ENCODE peak calls at places on chromosomes 6 and 20, in nine cellular contexts. H is activated T-helper 9 cell treated with anti-CD3 and anti-CD28 coated beads, Interleukin-2, amount 50 U/mL, for 16 hours; B is stimulated activated CD8-positive, alpha-beta memory T cell treated with anti-CD3 and anti-CD28 coated beads, Interleukin-2, amount 100 ng/mL, for 1 hour; V is neuronal stem cell; A is GM12865; S is anterior cingulate cortex; I is nephron progenitor cell; W is activated CD4-positive, alpha-beta T cell treated with anti-CD3 and anti-CD28 coated beads, Interleukin-2, amount 50 U/mL, for 24 hours; L is left lung. T is an unnamed sample.
A peak's percentile ranks its signal among the peaks of the same experiment; 100 is the strongest.

GRCh38 chr20:45469336-45470261 is at the start of gene WFDC2:
- DNase-seq in W (no peak), I (peak; percentile 68), A (no peak), S (no peak), V (no peak), H (no peak), L (peak; percentile 62), B (no peak), T (no peak)

GRCh38 chr6:72784071-72784470 is 162.2 kb downstream of the KCNQ5 start:
- DNase-seq in I (no peak), V (no peak), W (no peak), A (no peak), L (no peak), H (no peak), B (no peak), S (no peak), T (no peak)

GRCh38 chr6:33014841-33015634 is 5.6 kb upstream of the HLA-DOA start:
- DNase-seq in V (peak; percentile 80), W (peak; percentile 70), S (no peak), B (peak; percentile 23), A (peak; percentile 93), I (peak; percentile 45), L (no peak), H (no peak), T (no peak)

GRCh38 chr20:48728042-48728837 is 99.6 kb downstream of the PREX1 start:
- DNase-seq in I (no peak), B (no peak), W (no peak), S (peak; percentile 93), H (no peak), A (no peak), V (no peak), L (no peak), T (no peak)

GRCh38 chr20:2005831-2006426 is 12.1 kb upstream of the PDYN start:
- DNase-seq in W (peak; percentile 28), A (peak; percentile 64), B (peak; percentile 33), L (peak; percentile 73), S (no peak), I (peak; percentile 96), V (peak; percentile 80), H (peak; percentile 8), T (peak; percentile 21)

GRCh38 chr6:104381907-104382306 is 477.8 kb downstream of the HACE1 start:
- DNase-seq in V (no peak), H (no peak), L (no peak), B (no peak), I (no peak), A (no peak), W (no peak), S (no peak), T (no peak)

GRCh38 chr6:43942616-43943015 is 172.6 kb downstream of the VEGFA start:
- DNase-seq in H (no peak), S (no peak), B (no peak), A (no peak), W (no peak), V (no peak), L (no peak), I (no peak), T (no peak)

GRCh38 chr6:29516108-29516507 is 28.4 kb upstream of the MAS1L start:
- DNase-seq in A (peak; percentile 27), S (no peak), W (peak; percentile 11), B (no peak), L (no peak), H (peak; percentile 13), I (no peak), V (no peak), T (no peak)

GRCh38 chr6:166958926-166959861 is 2.8 kb upstream of the RNASET2 start:
- DNase-seq in H (no peak), A (peak; percentile 85), L (peak; percentile 62), S (no peak), V (no peak), W (no peak), I (no peak), B (no peak), T (no peak)

GRCh38 chr6:14706378-14706929 is 539.4 kb upstream of the JARID2 start:
- DNase-seq in H (peak; percentile 65), S (peak; percentile 17), A (no peak), V (no peak), W (peak; percentile 62), L (peak; percentile 61), B (no peak), I (no peak), T (no peak)

GRCh38 chr6:150150458-150150820 is 7.6 kb downstream of the PPP1R14C start:
- DNase-seq in A (no peak), W (no peak), L (no peak), S (no peak), B (no peak), I (no peak), V (no peak), H (no peak), T (no peak)

GRCh38 chr6:136657629-136658028 is 107.4 kb upstream of the MAP7 start:
- DNase-seq in S (no peak), A (no peak), B (no peak), H (no peak), V (no peak), W (no peak), L (no peak), I (no peak), T (no peak)

GRCh38 chr6:132445201-132445951 is 44.1 kb upstream of the MOXD1 start:
- DNase-seq in B (no peak), V (no peak), L (no peak), W (no peak), S (no peak), H (no peak), A (no peak), I (no peak), T (no peak)

GRCh38 chr6:140784573-140784972 is 1348.2 kb upstream of the GJE1 start:
- DNase-seq in H (no peak), L (no peak), V (no peak), S (no peak), W (no peak), A (no peak), B (no peak), I (no peak), T (no peak)

GRCh38 chr20:18984238-18985200 is 170.9 kb downstream of the SCP2D1 start:
- DNase-seq in A (no peak), L (no peak), S (no peak), B (no peak), I (peak; percentile 23), V (no peak), W (no peak), H (no peak), T (no peak)

GRCh38 chr6:74871757-74872156 is 334.1 kb downstream of the COL12A1 start:
- DNase-seq in B (no peak), W (no peak), S (no peak), I (no peak), A (no peak), H (no peak), V (no peak), L (no peak), T (peak; percentile 16)

GRCh38 chr6:35218021-35218420 is 4.3 kb downstream of the SCUBE3 start:
- DNase-seq in H (no peak), S (no peak), W (no peak), B (no peak), I (no peak), L (no peak), A (no peak), V (no peak), T (no peak)

GRCh38 chr6:124995645-124996325 is 33.5 kb downstream of the RNF217 start:
- DNase-seq in I (no peak), W (no peak), H (no peak), V (no peak), L (no peak), S (no peak), B (no peak), A (no peak), T (no peak)

GRCh38 chr6:170080828-170081368 is 210.0 kb downstream of the DLL1 start:
- DNase-seq in I (peak; percentile 33), H (no peak), W (no peak), V (peak; percentile 87), L (peak; percentile 24), A (no peak), S (no peak), B (no peak), T (no peak)

GRCh38 chr6:81476881-81477280 is 275.6 kb downstream of the TENT5A start:
- DNase-seq in B (no peak), S (no peak), A (no peak), L (no peak), V (no peak), H (no peak), I (no peak), W (no peak), T (no peak)

GRCh38 chr6:17353440-17354175 is 39.8 kb upstream of the CAP2 start:
- DNase-seq in W (no peak), I (no peak), S (no peak), H (no peak), B (no peak), V (no peak), A (no peak), L (no peak), T (no peak)

T was measured in NCI-H1048.